ENCODE peak calls at places on chromosomes 2 and 18, in ten cellular contexts. One of them, this sample, is unnamed.

GRCh38 chr2:41906325-41906700 is 141.5 kb upstream of the PKDCC start:
- DNase-seq in T-cell: no peak
- DNase-seq in A549: no peak
- DNase-seq in right atrium auricular region: no peak
- DNase-seq in anterior cingulate cortex: no peak
- DNase-seq in activated naive CD4-positive, alpha-beta T cell: no peak
- DNase-seq in NCI-H2029 treated with DMSO at 0.1 percent for 48 hours: no peak
- DNase-seq in NT2/D1: no peak
- DNase-seq in stimulated activated CD8-positive, alpha-beta memory T cell treated with anti-CD3 and anti-CD28 coated beads, Interleukin-7, amount 100 ng/mL, for 1 hour: no peak
- DNase-seq in nephron progenitor cell: no peak
- DNase-seq in this sample: no peak

GRCh38 chr2:18749912-18750526 is 160.7 kb upstream of the NT5C1B start:
- DNase-seq in right atrium auricular region: peak; percentile 65
- DNase-seq in stimulated activated CD8-positive, alpha-beta memory T cell treated with anti-CD3 and anti-CD28 coated beads, Interleukin-7, amount 100 ng/mL, for 1 hour: no peak
- DNase-seq in NT2/D1: peak; percentile 25
- DNase-seq in activated naive CD4-positive, alpha-beta T cell: no peak
- DNase-seq in nephron progenitor cell: peak; percentile 65
- DNase-seq in A549: peak; percentile 28
- DNase-seq in T-cell: no peak
- DNase-seq in NCI-H2029 treated with DMSO at 0.1 percent for 48 hours: peak; percentile 61
- DNase-seq in anterior cingulate cortex: no peak
- DNase-seq in this sample: peak; percentile 73

GRCh38 chr2:232795920-232796319 is 19.6 kb upstream of the KCNJ13 start:
- DNase-seq in anterior cingulate cortex: no peak
- DNase-seq in stimulated activated CD8-positive, alpha-beta memory T cell treated with anti-CD3 and anti-CD28 coated beads, Interleukin-7, amount 100 ng/mL, for 1 hour: no peak
- DNase-seq in A549: no peak
- DNase-seq in right atrium auricular region: no peak
- DNase-seq in activated naive CD4-positive, alpha-beta T cell: no peak
- DNase-seq in NT2/D1: no peak
- DNase-seq in T-cell: no peak
- DNase-seq in NCI-H2029 treated with DMSO at 0.1 percent for 48 hours: no peak
- DNase-seq in nephron progenitor cell: no peak
- DNase-seq in this sample: peak; percentile 35

GRCh38 chr2:27993950-27994728 is 103.6 kb downstream of the BABAM2 start:
- DNase-seq in NT2/D1: no peak
- DNase-seq in right atrium auricular region: no peak
- DNase-seq in stimulated activated CD8-positive, alpha-beta memory T cell treated with anti-CD3 and anti-CD28 coated beads, Interleukin-7, amount 100 ng/mL, for 1 hour: no peak
- DNase-seq in nephron progenitor cell: no peak
- DNase-seq in anterior cingulate cortex: no peak
- DNase-seq in activated naive CD4-positive, alpha-beta T cell: no peak
- DNase-seq in A549: no peak
- DNase-seq in T-cell: no peak
- DNase-seq in NCI-H2029 treated with DMSO at 0.1 percent for 48 hours: no peak
- DNase-seq in this sample: no peak

GRCh38 chr2:12320027-12320734 is 396.6 kb upstream of the TRIB2 start:
- DNase-seq in NCI-H2029 treated with DMSO at 0.1 percent for 48 hours: no peak
- DNase-seq in stimulated activated CD8-positive, alpha-beta memory T cell treated with anti-CD3 and anti-CD28 coated beads, Interleukin-7, amount 100 ng/mL, for 1 hour: no peak
- DNase-seq in T-cell: no peak
- DNase-seq in anterior cingulate cortex: no peak
- DNase-seq in A549: no peak
- DNase-seq in nephron progenitor cell: no peak
- DNase-seq in NT2/D1: no peak
- DNase-seq in activated naive CD4-positive, alpha-beta T cell: no peak
- DNase-seq in right atrium auricular region: no peak
- DNase-seq in this sample: peak; percentile 52

GRCh38 chr2:235002198-235003095 is 50.6 kb downstream of the SH3BP4 start:
- DNase-seq in T-cell: no peak
- DNase-seq in activated naive CD4-positive, alpha-beta T cell: no peak
- DNase-seq in NT2/D1: no peak
- DNase-seq in anterior cingulate cortex: no peak
- DNase-seq in nephron progenitor cell: no peak
- DNase-seq in stimulated activated CD8-positive, alpha-beta memory T cell treated with anti-CD3 and anti-CD28 coated beads, Interleukin-7, amount 100 ng/mL, for 1 hour: no peak
- DNase-seq in NCI-H2029 treated with DMSO at 0.1 percent for 48 hours: no peak
- DNase-seq in A549: no peak
- DNase-seq in right atrium auricular region: no peak
- DNase-seq in this sample: no peak

GRCh38 chr18:616380-616995 is 19.7 kb downstream of the CLUL1 start:
- DNase-seq in activated naive CD4-positive, alpha-beta T cell: no peak
- DNase-seq in right atrium auricular region: no peak
- DNase-seq in NCI-H2029 treated with DMSO at 0.1 percent for 48 hours: no peak
- DNase-seq in NT2/D1: no peak
- DNase-seq in anterior cingulate cortex: no peak
- DNase-seq in nephron progenitor cell: no peak
- DNase-seq in stimulated activated CD8-positive, alpha-beta memory T cell treated with anti-CD3 and anti-CD28 coated beads, Interleukin-7, amount 100 ng/mL, for 1 hour: no peak
- DNase-seq in A549: peak; percentile 36
- DNase-seq in T-cell: no peak
- DNase-seq in this sample: peak; percentile 82

GRCh38 chr2:60534034-60534393 is 19.4 kb downstream of the BCL11A start:
- DNase-seq in stimulated activated CD8-positive, alpha-beta memory T cell treated with anti-CD3 and anti-CD28 coated beads, Interleukin-7, amount 100 ng/mL, for 1 hour: no peak
- DNase-seq in anterior cingulate cortex: no peak
- DNase-seq in activated naive CD4-positive, alpha-beta T cell: no peak
- DNase-seq in T-cell: no peak
- DNase-seq in NT2/D1: no peak
- DNase-seq in NCI-H2029 treated with DMSO at 0.1 percent for 48 hours: no peak
- DNase-seq in nephron progenitor cell: no peak
- DNase-seq in A549: no peak
- DNase-seq in right atrium auricular region: no peak
- DNase-seq in this sample: no peak

GRCh38 chr2:232458661-232459418 is 2.9 kb downstream of the ALPI start:
- DNase-seq in T-cell: no peak
- DNase-seq in A549: no peak
- DNase-seq in stimulated activated CD8-positive, alpha-beta memory T cell treated with anti-CD3 and anti-CD28 coated beads, Interleukin-7, amount 100 ng/mL, for 1 hour: no peak
- DNase-seq in activated naive CD4-positive, alpha-beta T cell: no peak
- DNase-seq in right atrium auricular region: no peak
- DNase-seq in nephron progenitor cell: no peak
- DNase-seq in NT2/D1: no peak
- DNase-seq in NCI-H2029 treated with DMSO at 0.1 percent for 48 hours: no peak
- DNase-seq in anterior cingulate cortex: no peak
- DNase-seq in this sample: no peak

This sample was measured in GM23248.